ENCODE peak calls at places on chromosomes 3 and 15, in nine cellular contexts. One of them, this sample, is unnamed.

GRCh38 chr15:98417346-98417745 is 231.0 kb upstream of the IGF1R start:
- DNase-seq in PC-9: no peak
- DNase-seq in neural progenitor cell: no peak
- DNase-seq in CD8-positive, alpha-beta T cell: no peak
- DNase-seq in brain microvascular endothelial cell: no peak
- DNase-seq in lung: no peak
- DNase-seq in A549: no peak
- DNase-seq in cardiac muscle cell: no peak
- DNase-seq in sigmoid colon: no peak
- DNase-seq in this sample: no peak

GRCh38 chr3:59425371-59425770 is 375.5 kb upstream of the CFAP20DC start:
- DNase-seq in PC-9: no peak
- DNase-seq in neural progenitor cell: no peak
- DNase-seq in CD8-positive, alpha-beta T cell: no peak
- DNase-seq in brain microvascular endothelial cell: peak; percentile 80
- DNase-seq in lung: no peak
- DNase-seq in A549: peak; percentile 2
- DNase-seq in cardiac muscle cell: no peak
- DNase-seq in sigmoid colon: no peak
- DNase-seq in this sample: no peak

GRCh38 chr15:79357566-79357965 is 46.7 kb downstream of the TMED3 start:
- DNase-seq in PC-9: no peak
- DNase-seq in neural progenitor cell: no peak
- DNase-seq in CD8-positive, alpha-beta T cell: no peak
- DNase-seq in brain microvascular endothelial cell: no peak
- DNase-seq in lung: no peak
- DNase-seq in A549: no peak
- DNase-seq in cardiac muscle cell: no peak
- DNase-seq in sigmoid colon: no peak
- DNase-seq in this sample: no peak

GRCh38 chr3:171711461-171711860 is 98.8 kb downstream of the PLD1 start:
- DNase-seq in PC-9: no peak
- DNase-seq in neural progenitor cell: no peak
- DNase-seq in CD8-positive, alpha-beta T cell: no peak
- DNase-seq in brain microvascular endothelial cell: no peak
- DNase-seq in lung: no peak
- DNase-seq in A549: no peak
- DNase-seq in cardiac muscle cell: no peak
- DNase-seq in sigmoid colon: no peak
- DNase-seq in this sample: no peak

GRCh38 chr3:136728918-136729317 is 23.3 kb downstream of the STAG1 start:
- DNase-seq in PC-9: no peak
- DNase-seq in neural progenitor cell: peak; percentile 41
- DNase-seq in CD8-positive, alpha-beta T cell: no peak
- DNase-seq in brain microvascular endothelial cell: peak; percentile 78
- DNase-seq in lung: no peak
- DNase-seq in A549: no peak
- DNase-seq in cardiac muscle cell: no peak
- DNase-seq in sigmoid colon: no peak
- DNase-seq in this sample: no peak

GRCh38 chr3:119748996-119749395 is 32.9 kb upstream of the NR1I2 start:
- DNase-seq in PC-9: no peak
- DNase-seq in neural progenitor cell: no peak
- DNase-seq in CD8-positive, alpha-beta T cell: no peak
- DNase-seq in brain microvascular endothelial cell: no peak
- DNase-seq in lung: no peak
- DNase-seq in A549: no peak
- DNase-seq in cardiac muscle cell: no peak
- DNase-seq in sigmoid colon: no peak
- DNase-seq in this sample: no peak

GRCh38 chr3:73448041-73448440 is 176.7 kb downstream of the PDZRN3 start:
- DNase-seq in PC-9: no peak
- DNase-seq in neural progenitor cell: no peak
- DNase-seq in CD8-positive, alpha-beta T cell: no peak
- DNase-seq in brain microvascular endothelial cell: no peak
- DNase-seq in lung: no peak
- DNase-seq in A549: no peak
- DNase-seq in cardiac muscle cell: no peak
- DNase-seq in sigmoid colon: no peak
- DNase-seq in this sample: no peak

GRCh38 chr15:100842756-100843730 is 36.6 kb upstream of the ALDH1A3 start:
- DNase-seq in PC-9: no peak
- DNase-seq in neural progenitor cell: no peak
- DNase-seq in CD8-positive, alpha-beta T cell: no peak
- DNase-seq in brain microvascular endothelial cell: peak; percentile 35
- DNase-seq in lung: no peak
- DNase-seq in A549: no peak
- DNase-seq in cardiac muscle cell: no peak
- DNase-seq in sigmoid colon: no peak
- DNase-seq in this sample: no peak

GRCh38 chr3:134364061-134364935 is 9.9 kb downstream of the AMOTL2 start:
- DNase-seq in PC-9: peak; percentile 98
- DNase-seq in neural progenitor cell: peak; percentile 97
- DNase-seq in CD8-positive, alpha-beta T cell: no peak
- DNase-seq in brain microvascular endothelial cell: peak; percentile 95
- DNase-seq in lung: peak; percentile 93
- DNase-seq in A549: peak; percentile 93
- DNase-seq in cardiac muscle cell: peak; percentile 96
- DNase-seq in sigmoid colon: peak; percentile 98
- DNase-seq in this sample: peak; percentile 94

GRCh38 chr3:108387065-108387464 is 90.7 kb downstream of the HHLA2 start:
- DNase-seq in PC-9: no peak
- DNase-seq in neural progenitor cell: no peak
- DNase-seq in CD8-positive, alpha-beta T cell: no peak
- DNase-seq in brain microvascular endothelial cell: no peak
- DNase-seq in lung: no peak
- DNase-seq in A549: no peak
- DNase-seq in cardiac muscle cell: no peak
- DNase-seq in sigmoid colon: no peak
- DNase-seq in this sample: no peak

GRCh38 chr3:195260286-195260905 is 10.6 kb downstream of the XXYLT1 start:
- DNase-seq in PC-9: no peak
- DNase-seq in neural progenitor cell: peak; percentile 73
- DNase-seq in CD8-positive, alpha-beta T cell: no peak
- DNase-seq in brain microvascular endothelial cell: no peak
- DNase-seq in lung: peak; percentile 42
- DNase-seq in A549: no peak
- DNase-seq in cardiac muscle cell: peak; percentile 25
- DNase-seq in sigmoid colon: no peak
- DNase-seq in this sample: no peak

GRCh38 chr3:16374047-16375019 is 109.3 kb downstream of the OXNAD1 start:
- DNase-seq in PC-9: no peak
- DNase-seq in neural progenitor cell: no peak
- DNase-seq in CD8-positive, alpha-beta T cell: peak; percentile 35
- DNase-seq in brain microvascular endothelial cell: no peak
- DNase-seq in lung: peak; percentile 36
- DNase-seq in A549: no peak
- DNase-seq in cardiac muscle cell: no peak
- DNase-seq in sigmoid colon: no peak
- DNase-seq in this sample: no peak

GRCh38 chr15:79834496-79834895 is 62.3 kb downstream of the MTHFS start:
- DNase-seq in PC-9: no peak
- DNase-seq in neural progenitor cell: no peak
- DNase-seq in CD8-positive, alpha-beta T cell: no peak
- DNase-seq in brain microvascular endothelial cell: no peak
- DNase-seq in lung: peak; percentile 88
- DNase-seq in A549: no peak
- DNase-seq in cardiac muscle cell: peak; percentile 96
- DNase-seq in sigmoid colon: no peak
- DNase-seq in this sample: peak; percentile 31

GRCh38 chr3:123750659-123751420 is 133.3 kb downstream of the MYLK start:
- DNase-seq in PC-9: peak; percentile 66
- DNase-seq in neural progenitor cell: no peak
- DNase-seq in CD8-positive, alpha-beta T cell: no peak
- DNase-seq in brain microvascular endothelial cell: peak; percentile 71
- DNase-seq in lung: peak; percentile 60
- DNase-seq in A549: peak; percentile 77
- DNase-seq in cardiac muscle cell: peak; percentile 54
- DNase-seq in sigmoid colon: no peak
- DNase-seq in this sample: no peak

GRCh38 chr3:31250116-31250813 is 282.5 kb upstream of the STT3B start:
- DNase-seq in PC-9: peak; percentile 35
- DNase-seq in neural progenitor cell: no peak
- DNase-seq in CD8-positive, alpha-beta T cell: no peak
- DNase-seq in brain microvascular endothelial cell: no peak
- DNase-seq in lung: no peak
- DNase-seq in A549: no peak
- DNase-seq in cardiac muscle cell: no peak
- DNase-seq in sigmoid colon: no peak
- DNase-seq in this sample: no peak

GRCh38 chr3:38438421-38438820 is 15.3 kb upstream of the ACVR2B start:
- DNase-seq in PC-9: no peak
- DNase-seq in neural progenitor cell: no peak
- DNase-seq in CD8-positive, alpha-beta T cell: peak; percentile 33
- DNase-seq in brain microvascular endothelial cell: peak; percentile 45
- DNase-seq in lung: no peak
- DNase-seq in A549: no peak
- DNase-seq in cardiac muscle cell: no peak
- DNase-seq in sigmoid colon: no peak
- DNase-seq in this sample: peak; percentile 22

GRCh38 chr3:38003817-38004414 is 13.3 kb downstream of the VILL start:
- DNase-seq in PC-9: no peak
- DNase-seq in neural progenitor cell: no peak
- DNase-seq in CD8-positive, alpha-beta T cell: no peak
- DNase-seq in brain microvascular endothelial cell: no peak
- DNase-seq in lung: no peak
- DNase-seq in A549: no peak
- DNase-seq in cardiac muscle cell: no peak
- DNase-seq in sigmoid colon: peak; percentile 64
- DNase-seq in this sample: peak; percentile 66

GRCh38 chr3:127286571-127287140 is 1.2 kb downstream of the PRR20G start:
- DNase-seq in PC-9: no peak
- DNase-seq in neural progenitor cell: no peak
- DNase-seq in CD8-positive, alpha-beta T cell: no peak
- DNase-seq in brain microvascular endothelial cell: peak; percentile 12
- DNase-seq in lung: no peak
- DNase-seq in A549: no peak
- DNase-seq in cardiac muscle cell: no peak
- DNase-seq in sigmoid colon: no peak
- DNase-seq in this sample: no peak

GRCh38 chr3:24832878-24833277 is 338.2 kb upstream of the THRB start:
- DNase-seq in PC-9: no peak
- DNase-seq in neural progenitor cell: no peak
- DNase-seq in CD8-positive, alpha-beta T cell: no peak
- DNase-seq in brain microvascular endothelial cell: peak; percentile 29
- DNase-seq in lung: no peak
- DNase-seq in A549: peak; percentile 20
- DNase-seq in cardiac muscle cell: no peak
- DNase-seq in sigmoid colon: no peak
- DNase-seq in this sample: no peak

GRCh38 chr3:195162033-195162669 is 108.8 kb downstream of the XXYLT1 start:
- DNase-seq in PC-9: no peak
- DNase-seq in neural progenitor cell: no peak
- DNase-seq in CD8-positive, alpha-beta T cell: no peak
- DNase-seq in brain microvascular endothelial cell: no peak
- DNase-seq in lung: no peak
- DNase-seq in A549: no peak
- DNase-seq in cardiac muscle cell: no peak
- DNase-seq in sigmoid colon: no peak
- DNase-seq in this sample: no peak

GRCh38 chr15:63491979-63492378 is 12.4 kb upstream of the USP3 start:
- DNase-seq in PC-9: no peak
- DNase-seq in neural progenitor cell: no peak
- DNase-seq in CD8-positive, alpha-beta T cell: no peak
- DNase-seq in brain microvascular endothelial cell: peak; percentile 69
- DNase-seq in lung: no peak
- DNase-seq in A549: no peak
- DNase-seq in cardiac muscle cell: no peak
- DNase-seq in sigmoid colon: no peak
- DNase-seq in this sample: no peak

GRCh38 chr3:69197922-69198540 is 75.6 kb upstream of the LMOD3 start:
- DNase-seq in PC-9: no peak
- DNase-seq in neural progenitor cell: no peak
- DNase-seq in CD8-positive, alpha-beta T cell: peak; percentile 85
- DNase-seq in brain microvascular endothelial cell: no peak
- DNase-seq in lung: no peak
- DNase-seq in A549: no peak
- DNase-seq in cardiac muscle cell: no peak
- DNase-seq in sigmoid colon: no peak
- DNase-seq in this sample: no peak

DNA sequence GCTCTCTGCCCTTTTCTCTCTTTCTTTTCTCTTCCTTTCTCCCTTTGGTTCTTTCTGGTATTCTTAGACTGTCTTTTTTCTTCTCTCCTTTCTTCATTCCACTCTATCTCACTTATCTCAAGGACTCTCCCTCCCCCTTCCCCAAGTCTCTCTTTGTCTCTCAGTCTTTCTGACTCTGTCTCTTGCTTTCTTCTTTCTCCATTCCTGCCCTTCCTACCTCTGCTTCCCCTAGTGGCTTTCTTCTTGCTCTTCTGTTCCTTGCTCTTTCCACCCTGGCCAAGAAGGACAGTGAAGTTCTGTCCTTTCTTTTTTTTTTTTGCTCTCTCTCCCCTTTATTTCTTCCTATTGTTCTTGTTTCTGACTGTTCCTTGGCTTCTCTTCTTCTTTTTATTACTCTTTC is 22.3 kb upstream of the RPL39L start:
- DNase-seq in PC-9: no peak
- DNase-seq in neural progenitor cell: no peak
- DNase-seq in CD8-positive, alpha-beta T cell: no peak
- DNase-seq in brain microvascular endothelial cell: no peak
- DNase-seq in lung: no peak
- DNase-seq in A549: no peak
- DNase-seq in cardiac muscle cell: no peak
- DNase-seq in sigmoid colon: no peak
- DNase-seq in this sample: no peak
- H3K27ac ChIP-seq in PC-9: no peak overlapping the region
- H3K27ac ChIP-seq in neural progenitor cell: no peak overlapping the region
- H3K27ac ChIP-seq in CD8-positive, alpha-beta T cell: no peak overlapping the region
- H3K27ac ChIP-seq in brain microvascular endothelial cell: no peak overlapping the region
- H3K27ac ChIP-seq in lung: no peak overlapping the region
- H3K27ac ChIP-seq in A549: no peak overlapping the region
- H3K27ac ChIP-seq in cardiac muscle cell: no peak overlapping the region
- H3K27ac ChIP-seq in sigmoid colon: no peak overlapping the region
- H3K27ac ChIP-seq in this sample: no peak overlapping the region

GRCh38 chr3:192055946-192056345 is 595.0 kb downstream of the PYDC2 start:
- DNase-seq in PC-9: no peak
- DNase-seq in neural progenitor cell: no peak
- DNase-seq in CD8-positive, alpha-beta T cell: no peak
- DNase-seq in brain microvascular endothelial cell: no peak
- DNase-seq in lung: no peak
- DNase-seq in A549: no peak
- DNase-seq in cardiac muscle cell: no peak
- DNase-seq in sigmoid colon: no peak
- DNase-seq in this sample: no peak
- H3K27ac ChIP-seq in PC-9: no peak overlapping the region
- H3K27ac ChIP-seq in neural progenitor cell: no peak overlapping the region
- H3K27ac ChIP-seq in CD8-positive, alpha-beta T cell: no peak overlapping the region
- H3K27ac ChIP-seq in brain microvascular endothelial cell: no peak overlapping the region
- H3K27ac ChIP-seq in lung: no peak overlapping the region
- H3K27ac ChIP-seq in A549: no peak overlapping the region
- H3K27ac ChIP-seq in cardiac muscle cell: no peak overlapping the region
- H3K27ac ChIP-seq in sigmoid colon: no peak overlapping the region
- H3K27ac ChIP-seq in this sample: no peak overlapping the region

GRCh38 chr3:48405971-48406370 is 23.9 kb downstream of the PLXNB1 start:
- DNase-seq in PC-9: no peak
- DNase-seq in neural progenitor cell: no peak
- DNase-seq in CD8-positive, alpha-beta T cell: no peak
- DNase-seq in brain microvascular endothelial cell: no peak
- DNase-seq in lung: no peak
- DNase-seq in A549: no peak
- DNase-seq in cardiac muscle cell: no peak
- DNase-seq in sigmoid colon: peak; percentile 34
- DNase-seq in this sample: no peak
- H3K27ac ChIP-seq in PC-9: no peak overlapping the region
- H3K27ac ChIP-seq in neural progenitor cell: no peak overlapping the region
- H3K27ac ChIP-seq in CD8-positive, alpha-beta T cell: no peak overlapping the region
- H3K27ac ChIP-seq in brain microvascular endothelial cell: no peak overlapping the region
- H3K27ac ChIP-seq in lung: no peak overlapping the region
- H3K27ac ChIP-seq in A549: no peak overlapping the region
- H3K27ac ChIP-seq in cardiac muscle cell: no peak overlapping the region
- H3K27ac ChIP-seq in sigmoid colon: peak overlapping the region; percentile 89
- H3K27ac ChIP-seq in this sample: no peak overlapping the region

GRCh38 chr15:85771781-85772445 is 22.8 kb downstream of the KLHL25 start:
- DNase-seq in PC-9: no peak
- DNase-seq in neural progenitor cell: no peak
- DNase-seq in CD8-positive, alpha-beta T cell: no peak
- DNase-seq in brain microvascular endothelial cell: no peak
- DNase-seq in lung: peak; percentile 75
- DNase-seq in A549: no peak
- DNase-seq in cardiac muscle cell: no peak
- DNase-seq in sigmoid colon: peak; percentile 88
- DNase-seq in this sample: no peak
- H3K27ac ChIP-seq in PC-9: no peak overlapping the region
- H3K27ac ChIP-seq in neural progenitor cell: no peak overlapping the region
- H3K27ac ChIP-seq in CD8-positive, alpha-beta T cell: no peak overlapping the region
- H3K27ac ChIP-seq in brain microvascular endothelial cell: no peak overlapping the region
- H3K27ac ChIP-seq in lung: no peak overlapping the region
- H3K27ac ChIP-seq in A549: no peak overlapping the region
- H3K27ac ChIP-seq in cardiac muscle cell: no peak overlapping the region
- H3K27ac ChIP-seq in sigmoid colon: peak overlapping the region; percentile 40
- H3K27ac ChIP-seq in this sample: peak overlapping the region; percentile 27